ENCODE peak calls at places on chromosomes 13 and 19, in five cellular contexts. L, B, X, O and P are unnamed samples.

GRCh38 chr13:42746846-42747245 is 34.5 kb upstream of the FAM216B start:
- DNase-seq in B (no peak), X (no peak), L (no peak), O (no peak), P (no peak)

GRCh38 chr13:59701261-59701660 is 462.5 kb downstream of the DIAPH3 start:
- DNase-seq in B (no peak), O (no peak), L (no peak), X (no peak), P (no peak)

GRCh38 chr19:18396471-18397241 is 766 bp downstream of the LRRC25 start:
- DNase-seq in X (no peak), B (no peak), O (no peak), L (no peak), P (no peak)

GRCh38 chr19:51690359-51691121 is 2.6 kb upstream of the SPACA6 start:
- DNase-seq in X (peak; percentile 90), L (peak; percentile 90), B (peak; percentile 61), O (peak; percentile 85), P (peak; percentile 61)

GRCh38 chr13:80006940-80007339 is 334.0 kb downstream of the SPRY2 start:
- DNase-seq in L (no peak), O (no peak), X (no peak), B (no peak), P (no peak)

GRCh38 chr19:33302974-33303790 is 848 bp upstream of the CEBPA start:
- DNase-seq in L (peak; percentile 52), B (peak; percentile 54), X (peak; percentile 84), O (peak; percentile 64), P (peak; percentile 45)

GRCh38 chr19:39841041-39841440 is 5.1 kb downstream of the FBL start:
- DNase-seq in L (no peak), B (no peak), O (no peak), X (no peak), P (no peak)

GRCh38 chr19:50380137-50380536 is 3.9 kb downstream of the NR1H2 start:
- DNase-seq in X (no peak), O (no peak), B (no peak), L (no peak), P (no peak)

GRCh38 chr13:76708138-76708537 is 178.1 kb downstream of the KCTD12 start:
- DNase-seq in B (no peak), X (no peak), L (no peak), O (no peak), P (no peak)

GRCh38 chr19:49442354-49442753 is 1.0 kb upstream of the SLC17A7 start:
- DNase-seq in X (no peak), L (no peak), O (peak; percentile 70), B (no peak), P (peak; percentile 74)

GRCh38 chr19:55603581-55604292 is 1.7 kb upstream of the ZNF865 start:
- DNase-seq in O (no peak), L (peak; percentile 38), X (no peak), B (no peak), P (no peak)

GRCh38 chr13:110012102-110012739 is 225.8 kb upstream of the IRS2 start:
- DNase-seq in X (peak; percentile 31), L (no peak), O (no peak), B (peak; percentile 89), P (no peak)

GRCh38 chr19:53896682-53897081 is 12.4 kb upstream of the CACNG7 start:
- DNase-seq in X (no peak), O (no peak), B (no peak), L (no peak), P (no peak)
- H3K27me3 ChIP-seq in X (peaks cover 22% of the 10 kb centered on the region), O (no peaks in the 10 kb centered on the region), B (no peaks in the 10 kb centered on the region), L (no peaks in the 10 kb centered on the region), P (peaks cover 5% of the 10 kb centered on the region)

DNA sequence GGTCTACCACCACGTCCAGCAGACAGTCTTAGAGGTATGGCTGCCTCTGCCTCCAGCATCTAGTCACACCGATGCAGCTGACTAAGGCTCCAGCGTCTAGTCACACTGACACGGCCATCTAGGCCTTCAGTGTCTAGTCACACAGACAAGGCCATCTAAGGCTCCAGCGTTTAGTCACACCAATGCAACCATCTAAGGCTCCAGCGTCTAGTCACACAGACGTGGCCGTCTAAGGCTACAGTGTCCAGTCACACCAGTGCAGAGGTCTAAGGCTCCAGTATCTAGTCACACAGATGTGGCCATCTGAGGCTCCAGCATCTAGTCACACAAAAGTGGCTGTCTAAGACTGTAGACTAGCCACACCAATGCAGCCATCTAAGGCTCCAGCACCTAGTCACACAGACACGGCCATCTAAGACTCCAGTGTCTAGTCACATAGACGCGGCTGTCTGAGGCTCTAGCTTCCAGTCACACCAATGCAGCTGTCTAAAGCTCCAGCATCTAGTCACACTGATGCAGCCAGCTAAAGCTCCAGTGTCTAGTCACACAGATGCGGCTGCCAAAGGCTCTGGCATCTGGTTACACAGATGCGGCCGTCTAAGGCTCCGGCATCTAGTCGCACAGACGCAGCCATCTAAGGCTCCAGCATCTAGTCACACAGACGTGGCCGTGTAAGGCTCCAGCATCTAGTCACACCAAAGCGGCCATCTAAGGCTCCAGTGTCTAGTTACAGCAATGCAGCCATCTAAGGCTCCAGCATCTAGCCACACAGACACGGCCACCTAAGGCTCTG is 55.1 kb downstream of the KLF2 start:
- DNase-seq in O (no peak), B (no peak), X (no peak), L (peak; percentile 16), P (no peak)
- H3K4me3 ChIP-seq in O (no peak overlapping the region), B (no peak overlapping the region), X (no peak overlapping the region), L (no peak overlapping the region), P (no peak overlapping the region)

GRCh38 chr13:100399455-100399854 is 189.1 kb downstream of the GGACT start:
- DNase-seq in L (no peak), B (no peak), O (no peak), X (no peak), P (no peak)
- H3K27me3 ChIP-seq in L (no peaks in the 10 kb centered on the region), B (no peaks in the 10 kb centered on the region), O (no peaks in the 10 kb centered on the region), X (no peaks in the 10 kb centered on the region), P (no peaks in the 10 kb centered on the region)

DNA sequence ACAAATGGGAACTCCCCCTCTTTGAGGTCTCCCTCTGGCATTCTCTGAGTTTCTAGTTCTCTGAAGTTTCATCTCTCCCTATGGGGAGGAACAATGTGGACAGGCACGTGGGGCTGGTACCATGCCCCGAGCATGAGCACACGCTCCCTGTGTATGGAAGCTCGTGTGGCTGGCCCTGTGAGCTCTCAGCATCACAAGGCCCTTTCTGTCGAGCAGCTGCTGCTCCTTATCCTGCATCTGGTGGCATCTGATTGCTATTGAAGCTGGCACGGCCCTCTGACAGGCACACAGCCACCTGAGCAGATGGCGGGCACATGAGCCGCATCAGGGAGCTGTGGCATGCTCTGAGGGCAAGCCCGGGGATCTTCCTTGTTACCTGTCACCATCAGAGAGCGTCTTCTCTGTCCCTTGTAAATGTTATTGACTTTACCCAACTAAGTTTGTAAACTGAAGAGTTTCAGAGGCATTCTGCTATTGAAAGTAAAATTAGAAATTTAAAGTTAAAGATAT is 324.9 kb downstream of the SLC7A1 start:
- DNase-seq in L (no peak), X (no peak), B (no peak), O (no peak), P (no peak)
- H3K4me3 ChIP-seq in L (no peak overlapping the region), X (no peak overlapping the region), B (no peak overlapping the region), O (no peak overlapping the region), P (no peak overlapping the region)

GRCh38 chr13:94706854-94707399 is 5.4 kb downstream of the SOX21 start:
- DNase-seq in X (no peak), B (no peak), O (no peak), L (no peak), P (peak; percentile 89)

GRCh38 chr13:94706101-94706853 is 6.1 kb downstream of the SOX21 start:
- DNase-seq in B (no peak), O (no peak), L (no peak), X (no peak), P (peak; percentile 100)

GRCh38 chr13:94703721-94704314 is 8.5 kb downstream of the SOX21 start:
- DNase-seq in B (no peak), X (no peak), L (no peak), O (no peak), P (no peak)

GRCh38 chr13:94704347-94705080 is 7.8 kb downstream of the SOX21 start:
- DNase-seq in O (no peak), X (no peak), L (no peak), B (no peak), P (no peak)

GRCh38 chr13:94705081-94705751 is 7.1 kb downstream of the SOX21 start:
- DNase-seq in B (no peak), L (no peak), X (no peak), O (no peak), P (no peak)
- H3K27me3 ChIP-seq in B (peaks cover 70% of the 10 kb centered on the region), L (peaks cover 2% of the 10 kb centered on the region), X (peaks cover 99% of the 10 kb centered on the region), O (peaks cover 78% of the 10 kb centered on the region), P (no peaks in the 10 kb centered on the region)

DNA sequence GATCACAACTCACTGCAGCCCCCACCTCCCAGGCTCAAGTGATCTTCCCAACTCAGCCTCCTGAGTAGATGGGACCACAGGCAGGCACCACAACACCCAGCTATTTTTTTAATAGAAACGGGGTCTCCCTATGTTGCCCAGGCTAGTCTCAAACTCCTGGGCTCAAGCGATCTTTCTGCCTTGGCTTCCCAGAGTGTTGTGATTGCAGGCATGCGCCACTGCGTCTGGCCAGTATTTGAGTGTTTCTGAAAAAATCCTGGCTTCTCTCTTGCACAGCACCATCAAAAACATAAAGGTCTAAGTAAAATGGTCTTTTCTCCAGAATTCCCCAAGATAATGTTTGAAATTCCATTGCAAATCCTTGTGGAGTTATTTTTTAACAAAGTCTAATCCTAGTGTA is 47.8 kb downstream of the ELF1 start:
- DNase-seq in O (no peak), L (no peak), X (no peak), B (no peak), P (no peak)
- H3K4me3 ChIP-seq in O (no peak overlapping the region), L (no peak overlapping the region), X (no peak overlapping the region), B (no peak overlapping the region), P (no peak overlapping the region)

DNA sequence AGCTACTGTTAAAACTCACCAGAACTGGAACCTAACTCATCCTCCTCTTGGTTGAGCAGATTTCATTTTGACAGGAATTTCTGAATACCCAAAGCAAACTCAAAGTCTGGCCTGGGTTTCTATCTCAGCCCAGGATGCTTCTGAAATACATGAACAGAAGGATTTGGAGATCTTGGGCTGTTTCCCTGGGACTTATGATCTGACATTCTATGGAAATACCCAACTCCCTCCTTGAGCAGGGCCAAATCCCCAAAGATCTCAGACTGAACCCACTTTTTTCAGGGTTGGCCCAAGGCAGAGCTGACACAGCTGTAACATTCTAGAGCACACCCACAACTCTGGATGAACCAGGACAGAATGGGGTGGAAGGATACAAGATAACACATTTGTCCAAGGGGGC is 1.1 kb upstream of the ITM2B start:
- DNase-seq in X (no peak), O (no peak), B (no peak), L (no peak), P (no peak)
- H3K27me3 ChIP-seq in X (no peaks in the 10 kb centered on the region), O (no peaks in the 10 kb centered on the region), B (no peaks in the 10 kb centered on the region), L (no peaks in the 10 kb centered on the region), P (no peaks in the 10 kb centered on the region)